ENCODE peak calls at places on chromosomes 3 and 15, in seven cellular contexts. One of them, this sample, is unnamed.

GRCh38 chr3:185151101-185151958 is 1.5 kb downstream of the C3orf70 start:
- DNase-seq in GM06990: no peak
- DNase-seq in psoas muscle: no peak
- DNase-seq in ascending aorta: no peak
- DNase-seq in stomach: no peak
- DNase-seq in H1: no peak
- DNase-seq in upper lobe of left lung: no peak
- DNase-seq in this sample: no peak

GRCh38 chr3:171883257-171883892 is 40.2 kb downstream of the TMEM212 start:
- DNase-seq in H1: no peak
- DNase-seq in ascending aorta: no peak
- DNase-seq in upper lobe of left lung: no peak
- DNase-seq in psoas muscle: no peak
- DNase-seq in stomach: no peak
- DNase-seq in GM06990: no peak
- DNase-seq in this sample: no peak

GRCh38 chr3:142898346-142899213 is 9.7 kb upstream of the PCOLCE2 start:
- DNase-seq in GM06990: no peak
- DNase-seq in psoas muscle: no peak
- DNase-seq in stomach: no peak
- DNase-seq in upper lobe of left lung: no peak
- DNase-seq in ascending aorta: no peak
- DNase-seq in H1: no peak
- DNase-seq in this sample: no peak

GRCh38 chr3:176430244-176430893 is 766.9 kb downstream of the TBL1XR1 start:
- DNase-seq in stomach: no peak
- DNase-seq in GM06990: no peak
- DNase-seq in ascending aorta: no peak
- DNase-seq in upper lobe of left lung: no peak
- DNase-seq in psoas muscle: no peak
- DNase-seq in H1: no peak
- DNase-seq in this sample: no peak

GRCh38 chr15:78263907-78264303 is 457 bp upstream of the DNAJA4 start:
- DNase-seq in upper lobe of left lung: no peak
- DNase-seq in GM06990: no peak
- DNase-seq in H1: no peak
- DNase-seq in stomach: peak; percentile 35
- DNase-seq in psoas muscle: no peak
- DNase-seq in ascending aorta: no peak
- DNase-seq in this sample: no peak

GRCh38 chr3:16864610-16865313 is 20.0 kb upstream of the PLCL2 start:
- DNase-seq in stomach: no peak
- DNase-seq in psoas muscle: no peak
- DNase-seq in ascending aorta: no peak
- DNase-seq in upper lobe of left lung: no peak
- DNase-seq in GM06990: no peak
- DNase-seq in H1: no peak
- DNase-seq in this sample: no peak

GRCh38 chr3:14561051-14561634 is 21.0 kb upstream of the GRIP2 start:
- DNase-seq in H1: no peak
- DNase-seq in stomach: no peak
- DNase-seq in ascending aorta: no peak
- DNase-seq in psoas muscle: no peak
- DNase-seq in GM06990: no peak
- DNase-seq in upper lobe of left lung: no peak
- DNase-seq in this sample: no peak

GRCh38 chr15:80878242-80878866 is 99.2 kb downstream of the CEMIP start:
- DNase-seq in H1: no peak
- DNase-seq in psoas muscle: no peak
- DNase-seq in GM06990: no peak
- DNase-seq in stomach: no peak
- DNase-seq in upper lobe of left lung: no peak
- DNase-seq in ascending aorta: no peak
- DNase-seq in this sample: no peak

GRCh38 chr3:43001094-43001553 is 22.0 kb downstream of the GASK1A start:
- DNase-seq in psoas muscle: peak; percentile 93
- DNase-seq in ascending aorta: peak; percentile 94
- DNase-seq in H1: no peak
- DNase-seq in upper lobe of left lung: no peak
- DNase-seq in GM06990: no peak
- DNase-seq in stomach: peak; percentile 80
- DNase-seq in this sample: peak; percentile 79

GRCh38 chr3:177201707-177202397 is 4.6 kb upstream of the TBL1XR1 start:
- DNase-seq in stomach: no peak
- DNase-seq in H1: no peak
- DNase-seq in GM06990: peak; percentile 57
- DNase-seq in upper lobe of left lung: no peak
- DNase-seq in psoas muscle: no peak
- DNase-seq in ascending aorta: peak; percentile 56
- DNase-seq in this sample: no peak

GRCh38 chr3:59566481-59566975 is 516.7 kb upstream of the CFAP20DC start:
- DNase-seq in upper lobe of left lung: no peak
- DNase-seq in ascending aorta: no peak
- DNase-seq in H1: no peak
- DNase-seq in stomach: no peak
- DNase-seq in GM06990: peak; percentile 75
- DNase-seq in psoas muscle: no peak
- DNase-seq in this sample: no peak

GRCh38 chr15:66885281-66885915 is 180.0 kb upstream of the SMAD3 start:
- DNase-seq in psoas muscle: no peak
- DNase-seq in H1: no peak
- DNase-seq in upper lobe of left lung: no peak
- DNase-seq in stomach: no peak
- DNase-seq in ascending aorta: peak; percentile 51
- DNase-seq in GM06990: no peak
- DNase-seq in this sample: no peak

DNA sequence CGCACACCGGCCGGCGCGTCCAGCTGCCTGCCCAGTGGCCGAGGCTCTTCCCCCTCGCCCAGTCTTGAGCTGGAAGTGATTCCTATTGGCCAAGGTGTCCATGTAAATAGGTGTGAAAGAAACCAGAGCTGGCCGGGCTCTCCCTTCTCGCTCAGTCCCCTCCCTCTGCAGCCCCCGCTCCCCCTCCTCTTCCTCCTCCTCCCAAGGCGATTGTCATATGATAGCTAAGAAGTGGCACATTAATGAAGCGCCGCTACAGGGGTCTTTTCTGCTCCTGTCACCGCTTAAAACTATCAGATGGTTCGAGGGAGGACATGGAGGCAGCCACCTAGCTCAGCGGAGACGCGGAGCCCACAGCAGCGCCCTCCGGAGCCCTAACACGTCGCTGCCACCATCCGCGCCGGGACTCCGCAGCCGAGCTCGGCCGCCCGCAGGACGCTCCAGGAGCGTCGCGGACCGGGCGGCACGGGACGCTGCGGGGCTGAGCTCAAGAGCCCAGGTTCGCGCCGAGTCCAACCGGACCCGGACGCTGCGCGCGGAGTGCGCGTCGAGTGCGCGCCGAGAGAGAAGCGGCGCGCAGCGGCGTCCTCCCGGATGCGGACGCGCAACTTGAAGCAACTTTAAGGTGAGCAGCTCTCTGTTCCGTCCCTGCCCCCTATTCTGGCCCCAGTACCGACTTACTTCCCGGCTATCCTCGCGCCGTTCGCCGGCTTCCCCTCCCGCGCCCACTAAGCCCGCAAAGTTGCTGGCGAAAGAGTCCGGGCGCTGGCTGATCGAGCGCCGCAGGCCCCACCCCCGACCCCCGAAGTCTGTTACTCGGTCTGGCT is at the start of gene FOXB1:
- DNase-seq in GM06990: no peak
- DNase-seq in H1: no peak
- DNase-seq in upper lobe of left lung: peak; percentile 79
- DNase-seq in stomach: no peak
- DNase-seq in psoas muscle: no peak
- DNase-seq in ascending aorta: no peak
- DNase-seq in this sample: no peak
- H3K4me3 ChIP-seq in GM06990: no peak within 1 kb of the TSS
- H3K4me3 ChIP-seq in H1: peak within 1 kb of the TSS; percentile 74
- H3K4me3 ChIP-seq in upper lobe of left lung: no peak within 1 kb of the TSS
- H3K4me3 ChIP-seq in stomach: peak within 1 kb of the TSS; percentile 49
- H3K4me3 ChIP-seq in psoas muscle: peak within 1 kb of the TSS; percentile 66
- H3K4me3 ChIP-seq in ascending aorta: peak within 1 kb of the TSS; percentile 40
- H3K4me3 ChIP-seq in this sample: peak within 1 kb of the TSS; percentile 64

DNA sequence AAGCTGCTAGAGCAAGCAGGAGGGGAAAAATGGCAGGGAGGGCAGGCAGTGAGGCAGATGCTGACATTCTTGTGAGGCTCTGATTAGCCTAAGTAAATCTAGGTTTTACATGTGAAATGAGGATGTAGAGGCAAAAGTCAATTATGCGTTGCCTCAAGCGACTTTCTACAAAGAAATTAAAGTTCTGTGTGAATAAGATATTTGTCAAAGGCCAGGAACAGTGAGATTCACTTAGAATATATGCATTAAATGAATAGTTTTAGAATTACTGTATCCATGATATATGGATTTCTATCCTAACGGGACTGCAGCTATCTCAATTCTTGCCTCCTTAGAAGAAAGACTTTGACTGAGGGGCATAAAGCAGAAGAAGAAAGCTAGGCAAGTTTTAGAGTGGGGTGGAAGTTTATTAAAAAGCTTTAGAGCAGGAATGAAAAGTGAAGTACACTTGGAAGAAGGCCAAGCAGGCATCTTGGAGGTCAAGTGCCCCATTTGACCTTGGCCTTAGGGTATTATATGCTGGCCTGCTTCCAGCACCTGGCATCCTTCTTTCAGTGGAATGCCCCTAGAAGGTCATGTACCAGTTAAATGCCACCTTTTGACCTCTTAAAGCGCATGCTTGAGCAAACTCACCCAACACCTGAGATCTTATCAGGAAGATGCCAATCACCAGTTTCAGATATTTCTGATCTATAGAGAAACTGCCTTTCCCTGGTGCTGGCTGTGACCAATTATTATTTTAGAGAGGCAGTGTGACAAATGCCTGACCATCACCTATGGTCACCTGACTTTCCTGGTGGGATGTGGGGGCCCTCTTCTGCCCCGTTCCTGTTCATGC is 38.2 kb downstream of the OSTN start:
- DNase-seq in ascending aorta: no peak
- DNase-seq in psoas muscle: no peak
- DNase-seq in upper lobe of left lung: no peak
- DNase-seq in H1: no peak
- DNase-seq in stomach: no peak
- DNase-seq in GM06990: no peak
- DNase-seq in this sample: no peak
- H3K4me3 ChIP-seq in ascending aorta: no peak overlapping the region
- H3K4me3 ChIP-seq in psoas muscle: no peak overlapping the region
- H3K4me3 ChIP-seq in upper lobe of left lung: no peak overlapping the region
- H3K4me3 ChIP-seq in H1: no peak overlapping the region
- H3K4me3 ChIP-seq in stomach: no peak overlapping the region
- H3K4me3 ChIP-seq in GM06990: no peak overlapping the region
- H3K4me3 ChIP-seq in this sample: no peak overlapping the region

GRCh38 chr3:133442518-133442917 is 42.7 kb downstream of the BFSP2 start:
- DNase-seq in stomach: no peak
- DNase-seq in upper lobe of left lung: no peak
- DNase-seq in ascending aorta: no peak
- DNase-seq in psoas muscle: no peak
- DNase-seq in H1: no peak
- DNase-seq in GM06990: no peak
- DNase-seq in this sample: no peak

GRCh38 chr3:133440652-133441051 is 40.8 kb downstream of the BFSP2 start:
- DNase-seq in GM06990: no peak
- DNase-seq in stomach: no peak
- DNase-seq in ascending aorta: no peak
- DNase-seq in upper lobe of left lung: no peak
- DNase-seq in psoas muscle: no peak
- DNase-seq in H1: no peak
- DNase-seq in this sample: no peak

GRCh38 chr3:133444071-133444774 is 44.4 kb downstream of the BFSP2 start:
- DNase-seq in stomach: peak; percentile 51
- DNase-seq in psoas muscle: no peak
- DNase-seq in ascending aorta: no peak
- DNase-seq in upper lobe of left lung: no peak
- DNase-seq in GM06990: no peak
- DNase-seq in H1: no peak
- DNase-seq in this sample: no peak

GRCh38 chr3:133439563-133439962 is 39.7 kb downstream of the BFSP2 start:
- DNase-seq in ascending aorta: no peak
- DNase-seq in upper lobe of left lung: no peak
- DNase-seq in GM06990: no peak
- DNase-seq in stomach: no peak
- DNase-seq in psoas muscle: no peak
- DNase-seq in H1: no peak
- DNase-seq in this sample: no peak

DNA sequence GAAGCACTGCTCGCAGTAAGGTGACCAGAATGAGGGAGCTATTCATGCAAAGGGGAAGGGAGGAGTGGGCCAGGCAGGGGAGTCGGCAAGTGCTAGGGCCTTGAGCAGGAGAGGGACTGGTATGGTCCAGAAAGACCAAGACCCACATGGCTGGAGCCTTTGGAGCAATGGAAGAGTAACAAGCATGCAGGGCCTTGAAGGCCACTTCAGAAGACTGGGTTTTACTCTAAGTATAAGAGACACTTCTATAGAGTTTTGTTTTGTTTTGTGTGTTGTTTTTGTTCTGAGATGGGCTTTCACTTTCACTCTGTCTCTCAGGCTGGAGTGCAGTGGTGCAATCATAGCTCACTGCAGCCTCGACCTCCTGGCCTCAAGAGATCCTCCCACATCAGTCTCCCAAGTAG is 42.0 kb downstream of the BFSP2 start:
- DNase-seq in ascending aorta: no peak
- DNase-seq in GM06990: no peak
- DNase-seq in H1: no peak
- DNase-seq in psoas muscle: no peak
- DNase-seq in stomach: no peak
- DNase-seq in upper lobe of left lung: no peak
- DNase-seq in this sample: no peak
- H3K4me3 ChIP-seq in ascending aorta: no peak overlapping the region
- H3K4me3 ChIP-seq in GM06990: peak overlapping the region; percentile 13
- H3K4me3 ChIP-seq in H1: no peak overlapping the region
- H3K4me3 ChIP-seq in psoas muscle: no peak overlapping the region
- H3K4me3 ChIP-seq in stomach: no peak overlapping the region
- H3K4me3 ChIP-seq in upper lobe of left lung: no peak overlapping the region
- H3K4me3 ChIP-seq in this sample: no peak overlapping the region

GRCh38 chr3:125594581-125595011 is 701 bp downstream of the OSBPL11 start:
- DNase-seq in GM06990: peak; percentile 31
- DNase-seq in stomach: no peak
- DNase-seq in upper lobe of left lung: no peak
- DNase-seq in ascending aorta: no peak
- DNase-seq in H1: no peak
- DNase-seq in psoas muscle: no peak
- DNase-seq in this sample: peak; percentile 17

GRCh38 chr3:125587039-125587664 is 8.1 kb downstream of the OSBPL11 start:
- DNase-seq in ascending aorta: no peak
- DNase-seq in stomach: no peak
- DNase-seq in upper lobe of left lung: no peak
- DNase-seq in GM06990: no peak
- DNase-seq in psoas muscle: no peak
- DNase-seq in H1: no peak
- DNase-seq in this sample: no peak

GRCh38 chr3:125589743-125590142 is 5.6 kb downstream of the OSBPL11 start:
- DNase-seq in upper lobe of left lung: no peak
- DNase-seq in ascending aorta: no peak
- DNase-seq in GM06990: peak; percentile 48
- DNase-seq in H1: no peak
- DNase-seq in psoas muscle: no peak
- DNase-seq in stomach: no peak
- DNase-seq in this sample: no peak

GRCh38 chr3:125593991-125594574 is 1.2 kb downstream of the OSBPL11 start:
- DNase-seq in ascending aorta: no peak
- DNase-seq in psoas muscle: no peak
- DNase-seq in stomach: no peak
- DNase-seq in upper lobe of left lung: no peak
- DNase-seq in H1: no peak
- DNase-seq in GM06990: no peak
- DNase-seq in this sample: no peak

GRCh38 chr3:125591116-125591755 is 4.1 kb downstream of the OSBPL11 start:
- DNase-seq in ascending aorta: no peak
- DNase-seq in psoas muscle: no peak
- DNase-seq in upper lobe of left lung: no peak
- DNase-seq in stomach: no peak
- DNase-seq in H1: no peak
- DNase-seq in GM06990: no peak
- DNase-seq in this sample: no peak
- H3K4me3 ChIP-seq in ascending aorta: no peak overlapping the region
- H3K4me3 ChIP-seq in psoas muscle: peak overlapping the region; percentile 95
- H3K4me3 ChIP-seq in upper lobe of left lung: no peak overlapping the region
- H3K4me3 ChIP-seq in stomach: no peak overlapping the region
- H3K4me3 ChIP-seq in H1: no peak overlapping the region
- H3K4me3 ChIP-seq in GM06990: no peak overlapping the region
- H3K4me3 ChIP-seq in this sample: peak overlapping the region; percentile 8

This sample was measured in left ventricle myocardium inferior.